ENCODE peak calls at places on chromosome 13, in six cellular contexts. E is breast epithelium, J is GM23338, W is H1, G is HCT116, Z is sigmoid colon. Y is an unnamed sample.

GRCh38 chr13:66234159-66234558 is 996.0 kb downstream of the PCDH9 start:
- DNase-seq in E (no peak), J (no peak), W (no peak), G (no peak), Z (no peak), Y (no peak)

GRCh38 chr13:108679989-108680388 is 50.6 kb downstream of the MYO16 start:
- DNase-seq in E (no peak), J (no peak), W (no peak), G (no peak), Z (no peak), Y (no peak)

GRCh38 chr13:99383946-99384345 is 76.7 kb upstream of the GPR183 start:
- DNase-seq in E (no peak), J (no peak), W (no peak), G (no peak), Z (no peak), Y (no peak)

GRCh38 chr13:38814331-38814730 is 127.5 kb downstream of the FREM2 start:
- DNase-seq in E (peak; percentile 24), J (no peak), W (no peak), G (no peak), Z (no peak), Y (no peak)

GRCh38 chr13:79869326-79869725 is 388.4 kb downstream of the NDFIP2 start:
- DNase-seq in E (no peak), J (peak; percentile 36), W (no peak), G (no peak), Z (no peak), Y (no peak)

GRCh38 chr13:46893820-46894533 is 2.9 kb downstream of the HTR2A start:
- DNase-seq in E (no peak), J (peak; percentile 78), W (peak; percentile 10), G (peak; percentile 6), Z (peak; percentile 78), Y (peak; percentile 17)

GRCh38 chr13:24741791-24742190 is 22.2 kb upstream of the RNF17 start:
- DNase-seq in E (no peak), J (no peak), W (no peak), G (no peak), Z (no peak), Y (no peak)

GRCh38 chr13:64158910-64159309 is 2743.3 kb upstream of the PCDH20 start:
- DNase-seq in E (no peak), J (no peak), W (no peak), G (no peak), Z (no peak), Y (no peak)

GRCh38 chr13:98089246-98089645 is 53.6 kb upstream of the FARP1 start:
- DNase-seq in E (no peak), J (no peak), W (no peak), G (no peak), Z (no peak), Y (no peak)

GRCh38 chr13:80010286-80010831 is 330.6 kb downstream of the SPRY2 start:
- DNase-seq in E (no peak), J (no peak), W (no peak), G (no peak), Z (no peak), Y (no peak)

GRCh38 chr13:112688560-112689497 is 1.0 kb upstream of the ATP11A start:
- DNase-seq in E (no peak), J (peak; percentile 47), W (no peak), G (no peak), Z (no peak), Y (peak; percentile 97)

GRCh38 chr13:46386426-46386995 is 541 bp downstream of the RUBCNL start:
- DNase-seq in E (no peak), J (peak; percentile 50), W (no peak), G (no peak), Z (no peak), Y (no peak)

GRCh38 chr13:49635599-49636433 is 7.5 kb downstream of the ARL11 start:
- DNase-seq in E (no peak), J (peak; percentile 89), W (peak; percentile 33), G (no peak), Z (no peak), Y (no peak)

GRCh38 chr13:110130431-110130830 is 176.5 kb downstream of the COL4A1 start:
- DNase-seq in E (no peak), J (no peak), W (no peak), G (no peak), Z (no peak), Y (no peak)

GRCh38 chr13:90302113-90302512 is 1045.4 kb upstream of the MIR17HG start:
- DNase-seq in E (no peak), J (no peak), W (no peak), G (no peak), Z (no peak), Y (no peak)

GRCh38 chr13:102333320-102334181 is 68.3 kb downstream of the FGF14 start:
- DNase-seq in E (no peak), J (peak; percentile 59), W (no peak), G (no peak), Z (no peak), Y (no peak)

GRCh38 chr13:42039457-42039945 is 8.9 kb upstream of the DGKH start:
- DNase-seq in E (peak; percentile 22), J (no peak), W (no peak), G (peak; percentile 10), Z (no peak), Y (no peak)

GRCh38 chr13:42405665-42406390 is 133.9 kb downstream of the AKAP11 start:
- DNase-seq in E (no peak), J (no peak), W (no peak), G (no peak), Z (no peak), Y (no peak)

GRCh38 chr13:31982540-31982939 is 49.0 kb upstream of the FRY start:
- DNase-seq in E (peak; percentile 87), J (no peak), W (no peak), G (peak; percentile 63), Z (peak; percentile 83), Y (peak; percentile 85)

GRCh38 chr13:109126973-109127615 is 497.7 kb downstream of the MYO16 start:
- DNase-seq in E (no peak), J (no peak), W (no peak), G (no peak), Z (no peak), Y (no peak)

GRCh38 chr13:43239441-43239840 is 216.1 kb downstream of the DNAJC15 start:
- DNase-seq in E (no peak), J (no peak), W (no peak), G (no peak), Z (no peak), Y (no peak)

GRCh38 chr13:30752991-30753616 is 17.8 kb downstream of the ALOX5AP start:
- DNase-seq in E (no peak), J (no peak), W (no peak), G (no peak), Z (no peak), Y (no peak)
- TF ChIP-seq POLR2AphosphoS5 in E (no peak), J (no peak), W (no peak), G (no peak), Z (no peak), Y (no peak)

GRCh38 chr13:51770160-51770559 is 33.8 kb downstream of the DHRS12 start:
- DNase-seq in E (no peak), J (no peak), W (no peak), G (no peak), Z (no peak), Y (no peak)

GRCh38 chr13:51768976-51769375 is 35.0 kb downstream of the DHRS12 start:
- DNase-seq in E (no peak), J (no peak), W (no peak), G (no peak), Z (no peak), Y (no peak)

GRCh38 chr13:51767100-51767499 is 36.9 kb downstream of the DHRS12 start:
- DNase-seq in E (no peak), J (peak; percentile 72), W (no peak), G (no peak), Z (no peak), Y (no peak)

GRCh38 chr13:51769455-51770127 is 34.4 kb downstream of the DHRS12 start:
- DNase-seq in E (peak; percentile 87), J (no peak), W (no peak), G (no peak), Z (peak; percentile 87), Y (no peak)

GRCh38 chr13:51768378-51768921 is 35.5 kb downstream of the DHRS12 start:
- DNase-seq in E (no peak), J (peak; percentile 78), W (no peak), G (no peak), Z (no peak), Y (no peak)
- H3K27ac ChIP-seq in E (peak overlapping the region; percentile 89), J (no peak overlapping the region), W (no peak overlapping the region), G (no peak overlapping the region), Z (peak overlapping the region; percentile 69), Y (no peak overlapping the region)

GRCh38 chr13:52009985-52010384 is 1.3 kb downstream of the ATP7B start:
- DNase-seq in E (no peak), J (no peak), W (no peak), G (no peak), Z (no peak), Y (no peak)

GRCh38 chr13:52012512-52012836 is 276 bp downstream of the ALG11 start:
- DNase-seq in E (no peak), J (no peak), W (no peak), G (no peak), Z (no peak), Y (no peak)

GRCh38 chr13:52011690-52012511 is at the start of gene ALG11:
- DNase-seq in E (peak; percentile 99), J (peak; percentile 99), W (peak; percentile 97), G (peak; percentile 94), Z (peak; percentile 99), Y (peak; percentile 100)

GRCh38 chr13:52006491-52007245 is 4.6 kb downstream of the ATP7B start:
- DNase-seq in E (no peak), J (no peak), W (no peak), G (no peak), Z (no peak), Y (no peak)

GRCh38 chr13:52010890-52011689 is at the start of gene ATP7B:
- DNase-seq in E (no peak), J (peak; percentile 81), W (no peak), G (no peak), Z (peak; percentile 68), Y (no peak)
- TF ChIP-seq CTCF in E (no peak), J (peak; percentile 35), W (no peak), G (no peak), Z (peak; percentile 11), Y (no peak)

DNA sequence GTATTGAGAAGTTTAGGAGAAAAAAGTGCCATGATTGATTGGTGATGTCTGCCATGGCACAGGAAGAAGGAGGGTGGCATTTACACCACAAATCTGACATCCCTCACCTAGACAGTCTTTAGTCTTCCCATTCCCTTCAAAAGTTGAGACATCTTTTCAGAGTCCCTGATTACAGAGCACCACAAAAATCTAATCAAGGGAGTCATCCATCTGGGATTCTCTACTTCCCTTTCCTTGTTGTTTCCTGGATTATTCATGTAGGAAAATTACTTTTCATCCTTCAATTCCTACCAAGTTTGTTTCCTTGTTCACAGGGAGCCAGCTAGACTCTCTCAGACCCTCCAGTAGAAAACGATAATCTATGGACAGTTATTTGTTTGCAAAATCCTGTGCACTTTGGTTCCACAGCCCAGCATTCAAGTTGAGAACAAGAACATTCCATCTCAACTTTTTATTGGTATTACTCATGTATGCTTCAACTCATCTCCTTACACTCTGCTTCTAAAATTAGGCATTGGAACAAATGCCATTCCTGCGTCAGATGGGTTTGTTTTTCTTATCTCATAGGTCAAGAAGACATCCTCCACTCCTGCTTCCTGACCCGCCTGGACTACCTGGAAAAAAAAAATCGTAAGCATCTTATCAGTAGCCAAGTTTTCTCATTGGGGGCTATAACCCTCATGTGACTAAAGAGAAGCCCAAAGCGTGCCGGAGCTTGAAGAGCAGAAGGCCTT is 259.9 kb downstream of the FOXO1 start:
- DNase-seq in E (no peak), J (no peak), W (no peak), G (peak; percentile 26), Z (no peak), Y (no peak)
- TF ChIP-seq POLR2AphosphoS5 in E (no peak), J (no peak), W (no peak), G (no peak), Z (peak; percentile 74), Y (no peak)

Y was measured in HL-60.